ENCODE peak calls at places on chromosomes 6 and 20, in five cellular contexts. One of them, this sample, is unnamed.

GRCh38 chr6:73079611-73079955 is 145.7 kb downstream of the KHDC1L start:
- DNase-seq in PC-9: no peak
- DNase-seq in AG10803: peak; percentile 66
- DNase-seq in head of caudate nucleus: no peak
- DNase-seq in mucosa of gallbladder: no peak
- DNase-seq in this sample: no peak

GRCh38 chr20:46062151-46062550 is 27.6 kb downstream of the NCOA5 start:
- DNase-seq in head of caudate nucleus: no peak
- DNase-seq in AG10803: no peak
- DNase-seq in PC-9: no peak
- DNase-seq in mucosa of gallbladder: no peak
- DNase-seq in this sample: no peak

GRCh38 chr6:140105857-140106256 is 731.4 kb upstream of the CITED2 start:
- DNase-seq in PC-9: no peak
- DNase-seq in head of caudate nucleus: no peak
- DNase-seq in AG10803: no peak
- DNase-seq in mucosa of gallbladder: no peak
- DNase-seq in this sample: no peak

GRCh38 chr6:117425431-117426153 is at the start of gene ROS1:
- DNase-seq in PC-9: no peak
- DNase-seq in AG10803: no peak
- DNase-seq in head of caudate nucleus: no peak
- DNase-seq in mucosa of gallbladder: no peak
- DNase-seq in this sample: peak; percentile 16

GRCh38 chr6:421211-421610 is 29.7 kb downstream of the IRF4 start:
- DNase-seq in head of caudate nucleus: no peak
- DNase-seq in mucosa of gallbladder: no peak
- DNase-seq in PC-9: no peak
- DNase-seq in AG10803: no peak
- DNase-seq in this sample: no peak

GRCh38 chr6:39017481-39017880 is 31.1 kb upstream of the GLP1R start:
- DNase-seq in PC-9: no peak
- DNase-seq in AG10803: no peak
- DNase-seq in mucosa of gallbladder: no peak
- DNase-seq in head of caudate nucleus: no peak
- DNase-seq in this sample: no peak

GRCh38 chr6:166194885-166195860 is 27.5 kb upstream of the TBXT start:
- DNase-seq in PC-9: no peak
- DNase-seq in AG10803: no peak
- DNase-seq in mucosa of gallbladder: no peak
- DNase-seq in head of caudate nucleus: no peak
- DNase-seq in this sample: peak; percentile 43

GRCh38 chr6:139852067-139852466 is 477.6 kb upstream of the CITED2 start:
- DNase-seq in PC-9: no peak
- DNase-seq in AG10803: no peak
- DNase-seq in mucosa of gallbladder: no peak
- DNase-seq in head of caudate nucleus: no peak
- DNase-seq in this sample: no peak

GRCh38 chr6:117118490-117118889 is 146.9 kb upstream of the VGLL2 start:
- DNase-seq in head of caudate nucleus: no peak
- DNase-seq in mucosa of gallbladder: no peak
- DNase-seq in AG10803: no peak
- DNase-seq in PC-9: no peak
- DNase-seq in this sample: no peak

GRCh38 chr6:121838842-121839241 is 403.4 kb downstream of the GJA1 start:
- DNase-seq in PC-9: peak; percentile 34
- DNase-seq in mucosa of gallbladder: peak; percentile 12
- DNase-seq in head of caudate nucleus: no peak
- DNase-seq in AG10803: no peak
- DNase-seq in this sample: no peak

GRCh38 chr20:50506270-50506579 is 4.0 kb upstream of the PTPN1 start:
- DNase-seq in head of caudate nucleus: no peak
- DNase-seq in PC-9: no peak
- DNase-seq in mucosa of gallbladder: no peak
- DNase-seq in AG10803: no peak
- DNase-seq in this sample: no peak

GRCh38 chr20:57211949-57212889 is 54.2 kb downstream of the BMP7 start:
- DNase-seq in AG10803: peak; percentile 87
- DNase-seq in head of caudate nucleus: peak; percentile 38
- DNase-seq in PC-9: peak; percentile 82
- DNase-seq in mucosa of gallbladder: peak; percentile 54
- DNase-seq in this sample: peak; percentile 56

GRCh38 chr6:29553268-29554057 is 6.1 kb downstream of the UBD start:
- DNase-seq in head of caudate nucleus: no peak
- DNase-seq in PC-9: no peak
- DNase-seq in AG10803: peak; percentile 68
- DNase-seq in mucosa of gallbladder: peak; percentile 75
- DNase-seq in this sample: no peak

GRCh38 chr6:75098709-75099108 is 107.1 kb downstream of the COL12A1 start:
- DNase-seq in PC-9: peak; percentile 64
- DNase-seq in AG10803: peak; percentile 95
- DNase-seq in head of caudate nucleus: no peak
- DNase-seq in mucosa of gallbladder: peak; percentile 88
- DNase-seq in this sample: peak; percentile 69

GRCh38 chr6:141551318-141551717 is 581.4 kb upstream of the GJE1 start:
- DNase-seq in mucosa of gallbladder: no peak
- DNase-seq in PC-9: no peak
- DNase-seq in AG10803: no peak
- DNase-seq in head of caudate nucleus: no peak
- DNase-seq in this sample: no peak

GRCh38 chr6:111898452-111898851 is 25.2 kb upstream of the FYN start:
- DNase-seq in mucosa of gallbladder: no peak
- DNase-seq in PC-9: no peak
- DNase-seq in head of caudate nucleus: no peak
- DNase-seq in AG10803: no peak
- DNase-seq in this sample: no peak

GRCh38 chr20:49814057-49814675 is 1.5 kb downstream of the SLC9A8 start:
- DNase-seq in PC-9: no peak
- DNase-seq in mucosa of gallbladder: no peak
- DNase-seq in head of caudate nucleus: no peak
- DNase-seq in AG10803: no peak
- DNase-seq in this sample: no peak

GRCh38 chr6:136085370-136086115 is 164.6 kb downstream of the MTFR2 start:
- DNase-seq in PC-9: no peak
- DNase-seq in head of caudate nucleus: no peak
- DNase-seq in AG10803: peak; percentile 42
- DNase-seq in mucosa of gallbladder: no peak
- DNase-seq in this sample: no peak

GRCh38 chr6:138685781-138686180 is 87.8 kb upstream of the CCDC28A start:
- DNase-seq in mucosa of gallbladder: no peak
- DNase-seq in head of caudate nucleus: no peak
- DNase-seq in AG10803: no peak
- DNase-seq in PC-9: no peak
- DNase-seq in this sample: no peak

GRCh38 chr20:14497004-14497403 is 159.6 kb upstream of the FLRT3 start:
- DNase-seq in PC-9: no peak
- DNase-seq in head of caudate nucleus: no peak
- DNase-seq in mucosa of gallbladder: no peak
- DNase-seq in AG10803: no peak
- DNase-seq in this sample: no peak

GRCh38 chr20:35506179-35506578 is 23.3 kb downstream of the C20orf173 start:
- DNase-seq in head of caudate nucleus: no peak
- DNase-seq in mucosa of gallbladder: no peak
- DNase-seq in PC-9: no peak
- DNase-seq in AG10803: no peak
- DNase-seq in this sample: no peak

GRCh38 chr20:25374842-25375241 is 15.8 kb downstream of the ABHD12 start:
- DNase-seq in PC-9: no peak
- DNase-seq in mucosa of gallbladder: no peak
- DNase-seq in AG10803: no peak
- DNase-seq in head of caudate nucleus: no peak
- DNase-seq in this sample: no peak

This sample was measured in small intestine.